ENCODE peak calls at places on chromosomes 16 and 17, in ten cellular contexts. Z, R, C, B, S, V, H, I, O and U are unnamed samples. For H3K36me3, the result is how much of the 10 kb centered on the place peaks cover.

GRCh38 chr16:85222151-85222863 is 110.0 kb upstream of the CIBAR2 start:
- DNase-seq in Z (no peak), R (no peak), C (no peak), B (no peak), S (no peak), V (no peak), H (no peak), I (no peak), O (no peak), U (no peak)

GRCh38 chr16:77951788-77952187 is 70.6 kb upstream of the CLEC3A start:
- DNase-seq in Z (peak), R (peak), C (no peak), B (no peak), S (peak), V (no peak), H (no peak), I (no peak), O (no peak), U (peak)

GRCh38 chr17:545156-545555 is 169.5 kb downstream of the VPS53 start:
- DNase-seq in Z (no peak), R (no peak), C (no peak), B (no peak), S (no peak), V (no peak), H (no peak), I (no peak), O (no peak), U (no peak)

GRCh38 chr16:28924399-28924761 is 658 bp downstream of the RABEP2 start:
- DNase-seq in Z (no peak), R (no peak), C (no peak), B (no peak), S (no peak), V (no peak), H (no peak), I (peak), O (no peak), U (no peak)

GRCh38 chr16:59290718-59291117 is 556.6 kb upstream of the GOT2 start:
- DNase-seq in Z (no peak), R (no peak), C (no peak), B (no peak), S (no peak), V (no peak), H (no peak), I (no peak), O (no peak), U (no peak)

GRCh38 chr16:85166699-85167588 is 54.7 kb upstream of the CIBAR2 start:
- DNase-seq in Z (peak), R (no peak), C (no peak), B (no peak), S (no peak), V (no peak), H (no peak), I (peak), O (no peak), U (peak)

GRCh38 chr16:4461250-4462085 is 13.0 kb downstream of the NMRAL1 start:
- DNase-seq in Z (no peak), R (no peak), C (no peak), B (no peak), S (no peak), V (no peak), H (no peak), I (no peak), O (no peak), U (no peak)

GRCh38 chr16:86755571-86756006 is 177.2 kb downstream of the FOXL1 start:
- DNase-seq in Z (no peak), R (no peak), C (no peak), B (no peak), S (no peak), V (peak), H (no peak), I (no peak), O (no peak), U (no peak)

GRCh38 chr17:73634629-73635028 is 9.6 kb downstream of the SDK2 start:
- DNase-seq in Z (no peak), R (no peak), C (no peak), B (no peak), S (peak), V (no peak), H (no peak), I (peak), O (no peak), U (no peak)

GRCh38 chr17:13638855-13639458 is 37.2 kb upstream of the HS3ST3A1 start:
- DNase-seq in Z (peak), R (no peak), C (no peak), B (peak), S (no peak), V (peak), H (no peak), I (no peak), O (no peak), U (peak)

GRCh38 chr17:73231363-73231762 is 30.3 kb downstream of the CPSF4L start:
- DNase-seq in Z (no peak), R (peak), C (no peak), B (peak), S (no peak), V (no peak), H (no peak), I (no peak), O (no peak), U (no peak)

GRCh38 chr17:45394001-45394912 is 38.4 kb downstream of the ARHGAP27 start:
- DNase-seq in Z (no peak), R (no peak), C (no peak), B (no peak), S (no peak), V (no peak), H (no peak), I (no peak), O (no peak), U (no peak)

GRCh38 chr17:45394913-45395568 is 37.6 kb downstream of the ARHGAP27 start:
- DNase-seq in Z (peak), R (peak), C (peak), B (peak), S (peak), V (peak), H (peak), I (peak), O (no peak), U (peak)

GRCh38 chr17:45391291-45391690 is 41.4 kb downstream of the ARHGAP27 start:
- DNase-seq in Z (no peak), R (no peak), C (no peak), B (no peak), S (no peak), V (no peak), H (no peak), I (no peak), O (no peak), U (no peak)

GRCh38 chr17:45391918-45392317 is 40.8 kb downstream of the ARHGAP27 start:
- DNase-seq in Z (no peak), R (no peak), C (no peak), B (no peak), S (no peak), V (no peak), H (no peak), I (no peak), O (no peak), U (no peak)

GRCh38 chr17:45393477-45393876 is 39.2 kb downstream of the ARHGAP27 start:
- DNase-seq in Z (no peak), R (no peak), C (no peak), B (no peak), S (no peak), V (no peak), H (no peak), I (no peak), O (no peak), U (no peak)
- H3K36me3 ChIP-seq in Z (under half), R (under half), C (under half), B (under half), S (under half), V (under half), H (under half), I (under half), O (under half), U (under half)

GRCh38 chr17:48247603-48248002 is 140.0 kb downstream of the SNX11 start:
- DNase-seq in Z (no peak), R (no peak), C (no peak), B (no peak), S (no peak), V (no peak), H (no peak), I (no peak), O (no peak), U (no peak)

GRCh38 chr17:48253976-48254375 is 146.4 kb downstream of the SNX11 start:
- DNase-seq in Z (no peak), R (no peak), C (no peak), B (no peak), S (no peak), V (no peak), H (no peak), I (no peak), O (no peak), U (no peak)

GRCh38 chr17:48250949-48251348 is 143.4 kb downstream of the SNX11 start:
- DNase-seq in Z (no peak), R (no peak), C (no peak), B (no peak), S (no peak), V (no peak), H (no peak), I (no peak), O (no peak), U (no peak)

GRCh38 chr17:48254896-48255295 is 147.3 kb downstream of the SNX11 start:
- DNase-seq in Z (no peak), R (no peak), C (no peak), B (no peak), S (no peak), V (no peak), H (no peak), I (no peak), O (no peak), U (no peak)

GRCh38 chr17:48251950-48252349 is 144.4 kb downstream of the SNX11 start:
- DNase-seq in Z (no peak), R (no peak), C (no peak), B (no peak), S (no peak), V (no peak), H (no peak), I (no peak), O (no peak), U (no peak)
- H3K36me3 ChIP-seq in Z (under half), R (under half), C (under half), B (under half), S (under half), V (under half), H (under half), I (under half), O (under half), U (under half)

DNA sequence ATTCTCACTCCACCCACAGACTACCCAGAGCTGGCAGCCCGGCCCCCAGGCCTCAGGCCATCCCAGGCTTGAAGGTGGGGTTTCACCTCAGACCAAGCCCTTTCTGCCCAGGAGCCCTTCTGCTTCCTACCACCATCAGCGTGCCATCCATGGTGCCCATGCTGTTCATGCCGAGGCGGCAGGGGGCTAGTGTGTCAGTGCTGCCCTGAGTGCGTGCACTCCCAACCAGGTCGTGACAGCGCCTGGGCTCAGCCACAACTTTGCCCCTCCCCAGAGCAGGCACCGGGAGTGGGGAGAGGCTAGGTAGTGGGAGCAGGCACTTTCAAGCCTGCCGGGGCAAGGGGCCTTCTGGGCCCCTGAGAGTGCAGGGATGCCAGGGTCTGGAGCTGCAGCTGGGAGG is 8.5 kb downstream of the B3GNT9 start:
- DNase-seq in Z (no peak), R (no peak), C (no peak), B (no peak), S (no peak), V (no peak), H (no peak), I (peak), O (peak), U (no peak)
- H3K36me3 ChIP-seq in Z (under half), R (under half), C (half or more), B (under half), S (under half), V (half or more), H (under half), I (half or more), O (under half), U (under half)

GRCh38 chr17:75227729-75228128 is 22.2 kb downstream of the NUP85 start:
- DNase-seq in Z (no peak), R (no peak), C (no peak), B (no peak), S (peak), V (no peak), H (no peak), I (no peak), O (no peak), U (no peak)
- H3K36me3 ChIP-seq in Z (under half), R (under half), C (under half), B (under half), S (under half), V (half or more), H (under half), I (half or more), O (under half), U (under half)

DNA sequence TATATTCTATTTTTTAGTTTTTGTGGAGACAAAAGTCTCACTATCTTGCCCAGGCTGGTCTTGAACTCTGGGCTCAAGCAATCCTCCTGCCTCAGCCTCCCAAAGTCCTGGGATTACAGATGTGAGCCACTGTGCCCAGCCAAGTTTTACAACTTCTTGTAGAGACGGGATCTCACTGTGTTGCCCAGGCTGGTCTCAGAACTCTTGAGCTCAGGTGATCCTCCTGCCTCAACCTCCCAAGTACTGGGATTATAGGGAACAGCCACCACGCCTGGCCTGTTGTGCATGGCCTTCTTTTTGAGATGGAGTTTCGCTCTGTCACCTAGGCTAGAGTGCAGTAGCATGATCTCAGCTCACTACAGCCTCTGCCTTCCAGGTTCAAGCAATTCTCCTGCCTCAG is 6.2 kb upstream of the CENPT start:
- DNase-seq in Z (no peak), R (no peak), C (no peak), B (no peak), S (no peak), V (no peak), H (no peak), I (no peak), O (no peak), U (no peak)
- H3K36me3 ChIP-seq in Z (under half), R (under half), C (under half), B (under half), S (under half), V (under half), H (under half), I (under half), O (under half), U (under half)

DNA sequence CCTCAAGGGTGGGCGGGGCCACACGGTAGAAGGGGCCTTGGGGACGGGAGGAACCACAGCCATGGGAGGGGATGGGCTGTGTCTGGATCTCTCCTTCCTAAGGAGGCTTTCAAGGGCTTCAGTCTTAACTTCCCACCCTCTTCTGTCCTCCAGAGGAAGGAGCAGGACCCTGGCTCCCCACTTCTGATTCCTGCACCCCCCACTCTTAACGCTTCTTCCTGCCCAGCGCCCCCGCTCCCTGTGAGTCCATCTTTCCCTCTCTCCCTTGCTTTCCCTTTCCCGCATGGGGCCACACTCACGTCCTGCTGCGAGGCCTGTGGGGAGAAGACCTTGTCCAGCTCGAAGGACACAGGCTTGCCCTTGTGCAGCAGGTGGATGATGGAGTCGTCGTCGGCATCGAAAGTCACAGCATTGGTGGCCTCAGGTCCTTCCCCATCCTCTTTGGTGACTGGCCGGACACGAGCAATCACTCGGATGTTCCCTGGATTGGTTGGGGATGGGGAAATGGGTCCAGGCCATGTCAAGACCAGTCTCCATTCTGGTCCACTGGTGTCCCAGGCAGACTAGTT is 29.7 kb downstream of the KATNB1 start:
- DNase-seq in Z (no peak), R (no peak), C (no peak), B (no peak), S (no peak), V (no peak), H (no peak), I (no peak), O (no peak), U (no peak)
- H3K36me3 ChIP-seq in Z (under half), R (under half), C (half or more), B (under half), S (under half), V (half or more), H (under half), I (half or more), O (under half), U (under half)

GRCh38 chr16:67194257-67194656 is 2.3 kb downstream of the E2F4 start:
- DNase-seq in Z (no peak), R (no peak), C (no peak), B (no peak), S (no peak), V (no peak), H (no peak), I (no peak), O (no peak), U (no peak)
- H3K36me3 ChIP-seq in Z (under half), R (under half), C (under half), B (under half), S (under half), V (half or more), H (under half), I (under half), O (under half), U (under half)

GRCh38 chr16:67451061-67451703 is 20.3 kb downstream of the HSD11B2 start:
- DNase-seq in Z (no peak), R (no peak), C (no peak), B (no peak), S (no peak), V (no peak), H (no peak), I (no peak), O (no peak), U (no peak)
- H3K36me3 ChIP-seq in Z (under half), R (under half), C (under half), B (under half), S (under half), V (half or more), H (under half), I (under half), O (under half), U (under half)

GRCh38 chr16:89642574-89642973 is 14.9 kb downstream of the CHMP1A start:
- DNase-seq in Z (no peak), R (no peak), C (no peak), B (no peak), S (no peak), V (no peak), H (no peak), I (no peak), O (no peak), U (no peak)

GRCh38 chr16:89645122-89645521 is 12.4 kb downstream of the CHMP1A start:
- DNase-seq in Z (no peak), R (no peak), C (no peak), B (no peak), S (no peak), V (no peak), H (no peak), I (no peak), O (no peak), U (no peak)

GRCh38 chr16:89646270-89646669 is 11.2 kb downstream of the CHMP1A start:
- DNase-seq in Z (no peak), R (no peak), C (no peak), B (no peak), S (no peak), V (no peak), H (no peak), I (no peak), O (no peak), U (no peak)

GRCh38 chr16:89643769-89644300 is 13.7 kb downstream of the CHMP1A start:
- DNase-seq in Z (no peak), R (no peak), C (no peak), B (no peak), S (no peak), V (no peak), H (no peak), I (no peak), O (no peak), U (no peak)

DNA sequence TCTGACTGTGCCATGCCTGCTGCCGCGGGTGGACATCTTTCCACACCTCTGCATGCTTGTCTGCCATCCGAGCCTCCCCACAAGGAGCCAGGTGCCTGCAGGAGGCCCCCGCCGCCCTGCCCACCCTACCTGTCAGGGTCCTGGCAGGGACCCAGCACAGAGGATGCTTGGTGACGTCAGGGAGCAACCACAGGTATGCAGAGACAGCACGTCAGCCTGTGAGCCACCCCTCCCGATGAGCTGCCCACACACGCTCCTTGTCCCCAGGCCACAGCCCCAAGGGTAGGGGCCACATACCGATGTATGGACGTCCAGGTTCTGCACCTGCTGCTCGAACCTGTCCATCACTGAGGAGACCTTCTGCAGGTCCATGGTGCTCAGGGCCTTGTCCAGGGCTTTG is 10.6 kb downstream of the CHMP1A start:
- DNase-seq in Z (no peak), R (peak), C (no peak), B (no peak), S (no peak), V (no peak), H (no peak), I (no peak), O (no peak), U (peak)
- H3K36me3 ChIP-seq in Z (under half), R (under half), C (under half), B (under half), S (under half), V (half or more), H (under half), I (under half), O (under half), U (under half)